ENCODE peak calls at places on chromosomes 6 and 20, in six cellular contexts. J, W, C, H, I and O are unnamed samples.

GRCh38 chr6:5093231-5094015 is 8.3 kb downstream of the PPP1R3G start:
- DNase-seq in J (no peak), W (no peak), C (no peak), H (no peak), I (no peak), O (no peak)

GRCh38 chr6:46440133-46440532 is 51.1 kb downstream of the RCAN2 start:
- DNase-seq in J (no peak), W (no peak), C (no peak), H (no peak), I (no peak), O (no peak)

GRCh38 chr20:47009784-47010183 is 115.1 kb downstream of the EYA2 start:
- DNase-seq in J (no peak), W (no peak), C (no peak), H (no peak), I (no peak), O (no peak)

GRCh38 chr20:18839507-18840247 is 26.1 kb downstream of the SCP2D1 start:
- DNase-seq in J (no peak), W (no peak), C (no peak), H (no peak), I (no peak), O (no peak)

GRCh38 chr6:29958916-29959315 is 16.6 kb downstream of the HLA-A start:
- DNase-seq in J (no peak), W (no peak), C (no peak), H (no peak), I (no peak), O (no peak)

GRCh38 chr6:149371154-149371553 is 28.9 kb upstream of the SUMO4 start:
- DNase-seq in J (no peak), W (no peak), C (no peak), H (no peak), I (no peak), O (no peak)

GRCh38 chr6:56549014-56549413 is 93.7 kb downstream of the DST start:
- DNase-seq in J (no peak), W (no peak), C (no peak), H (no peak), I (no peak), O (no peak)

GRCh38 chr6:151199976-151200375 is 39.8 kb upstream of the AKAP12 start:
- DNase-seq in J (no peak), W (no peak), C (no peak), H (no peak), I (no peak), O (no peak)

GRCh38 chr6:70980800-70981199 is 23.9 kb upstream of the B3GAT2 start:
- DNase-seq in J (no peak), W (no peak), C (no peak), H (no peak), I (no peak), O (no peak)

GRCh38 chr6:15066433-15067337 is 179.2 kb upstream of the JARID2 start:
- DNase-seq in J (no peak), W (no peak), C (peak), H (peak), I (no peak), O (no peak)

GRCh38 chr6:169960003-169960344 is 208.6 kb downstream of the ERMARD start:
- DNase-seq in J (no peak), W (no peak), C (no peak), H (no peak), I (no peak), O (no peak)

GRCh38 chr6:20200761-20201160 is 11.5 kb downstream of the MBOAT1 start:
- DNase-seq in J (no peak), W (no peak), C (no peak), H (no peak), I (peak), O (no peak)

GRCh38 chr6:108518714-108519576 is 41.8 kb upstream of the FOXO3 start:
- DNase-seq in J (no peak), W (peak), C (no peak), H (no peak), I (no peak), O (no peak)

GRCh38 chr6:141303907-141304306 is 828.8 kb upstream of the GJE1 start:
- DNase-seq in J (no peak), W (no peak), C (no peak), H (no peak), I (no peak), O (no peak)

GRCh38 chr6:43491750-43492661 is 14.6 kb downstream of the TJAP1 start:
- DNase-seq in J (no peak), W (no peak), C (peak), H (peak), I (peak), O (no peak)

GRCh38 chr6:84773431-84774173 is 9.2 kb upstream of the TBX18 start:
- DNase-seq in J (no peak), W (peak), C (no peak), H (peak), I (no peak), O (no peak)

GRCh38 chr6:37173573-37174195 is 3.7 kb downstream of the PIM1 start:
- DNase-seq in J (peak), W (no peak), C (peak), H (no peak), I (no peak), O (no peak)

GRCh38 chr6:37171970-37172812 is 2.2 kb downstream of the PIM1 start:
- DNase-seq in J (peak), W (peak), C (peak), H (peak), I (peak), O (peak)

GRCh38 chr6:37174515-37175331 is 4.8 kb downstream of the PIM1 start:
- DNase-seq in J (no peak), W (no peak), C (no peak), H (no peak), I (no peak), O (no peak)

GRCh38 chr6:37174196-37174514 is 4.2 kb downstream of the PIM1 start:
- DNase-seq in J (no peak), W (no peak), C (no peak), H (no peak), I (no peak), O (no peak)

DNA sequence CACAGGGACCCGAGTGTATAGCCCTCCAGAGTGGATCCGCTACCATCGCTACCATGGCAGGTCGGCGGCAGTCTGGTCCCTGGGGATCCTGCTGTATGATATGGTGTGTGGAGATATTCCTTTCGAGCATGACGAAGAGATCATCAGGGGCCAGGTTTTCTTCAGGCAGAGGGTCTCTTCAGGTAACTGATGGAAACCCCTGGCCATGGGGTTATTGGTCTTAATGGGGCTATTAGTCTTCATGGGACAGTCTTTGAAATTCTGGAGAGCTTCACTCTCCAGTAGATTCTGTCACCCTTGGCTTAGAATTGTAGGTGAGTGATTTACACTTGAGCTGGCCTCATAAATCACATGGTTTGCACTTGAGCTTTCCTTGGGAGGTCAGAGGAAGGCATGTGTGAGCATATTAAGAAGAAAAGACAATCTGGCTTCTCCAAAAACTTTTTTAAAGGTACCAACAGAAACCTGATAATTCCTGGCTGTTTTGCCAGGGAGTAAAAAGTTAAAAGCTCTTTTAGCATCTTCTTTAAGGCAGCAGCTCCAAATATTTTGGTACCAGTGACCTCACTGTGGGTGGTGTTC is 3.1 kb downstream of the PIM1 start:
- DNase-seq in J (no peak), W (no peak), C (no peak), H (no peak), I (no peak), O (no peak)
- H3K27ac ChIP-seq in J (peak), W (no peak), C (peak), H (peak), I (no peak), O (no peak)

GRCh38 chr6:96086745-96087144 is 71.0 kb downstream of the FUT9 start:
- DNase-seq in J (no peak), W (no peak), C (no peak), H (no peak), I (no peak), O (no peak)

DNA sequence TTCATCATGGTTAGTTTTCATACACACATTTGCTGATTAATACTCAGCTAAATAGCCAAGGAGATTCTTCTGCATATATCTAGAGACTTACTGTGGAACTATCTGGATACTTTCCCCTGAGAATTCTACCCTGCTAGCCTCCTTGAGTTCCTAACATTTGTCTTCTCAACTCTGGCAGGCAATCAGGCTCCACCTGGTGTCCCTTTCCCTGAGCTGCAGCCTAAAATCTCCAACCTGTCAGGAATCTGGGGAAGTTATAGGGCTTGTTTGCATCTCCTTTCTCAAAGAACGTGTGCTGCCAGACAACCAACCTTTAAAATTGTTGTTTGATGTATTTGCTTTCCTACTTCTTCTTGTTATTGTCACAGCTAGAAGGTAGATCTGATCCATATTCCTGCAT is 73.4 kb downstream of the FUT9 start:
- DNase-seq in J (no peak), W (peak), C (no peak), H (no peak), I (no peak), O (peak)
- H3K27ac ChIP-seq in J (no peak), W (no peak), C (no peak), H (no peak), I (no peak), O (no peak)

DNA sequence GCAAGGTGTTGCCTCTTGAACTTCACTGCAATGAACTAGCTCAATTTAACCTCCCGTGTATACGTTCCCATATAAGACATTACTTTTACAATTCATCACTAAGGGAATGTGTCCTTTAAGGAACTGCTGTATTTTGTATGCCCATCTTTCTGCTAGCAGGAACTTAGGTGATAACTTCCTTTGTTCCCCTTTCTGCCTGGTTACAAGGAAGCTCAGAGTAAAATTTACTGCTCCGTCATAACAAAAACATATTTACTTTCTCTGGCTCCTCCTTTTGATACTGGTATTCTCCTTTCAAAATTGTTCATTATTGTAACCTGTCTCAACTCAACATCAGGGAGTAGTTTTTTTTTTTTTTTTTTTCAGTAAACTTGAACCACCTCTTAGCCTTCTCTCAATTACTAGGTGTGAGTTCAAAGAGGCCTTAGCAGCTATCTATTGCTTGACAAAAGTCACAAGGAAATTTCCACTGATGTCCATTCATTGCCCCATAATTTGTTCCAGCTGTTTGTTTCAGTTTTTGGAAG is 37.1 kb downstream of the RIPOR2 start:
- DNase-seq in J (no peak), W (no peak), C (no peak), H (no peak), I (no peak), O (no peak)
- H3K27ac ChIP-seq in J (peak), W (no peak), C (no peak), H (no peak), I (no peak), O (no peak)

DNA sequence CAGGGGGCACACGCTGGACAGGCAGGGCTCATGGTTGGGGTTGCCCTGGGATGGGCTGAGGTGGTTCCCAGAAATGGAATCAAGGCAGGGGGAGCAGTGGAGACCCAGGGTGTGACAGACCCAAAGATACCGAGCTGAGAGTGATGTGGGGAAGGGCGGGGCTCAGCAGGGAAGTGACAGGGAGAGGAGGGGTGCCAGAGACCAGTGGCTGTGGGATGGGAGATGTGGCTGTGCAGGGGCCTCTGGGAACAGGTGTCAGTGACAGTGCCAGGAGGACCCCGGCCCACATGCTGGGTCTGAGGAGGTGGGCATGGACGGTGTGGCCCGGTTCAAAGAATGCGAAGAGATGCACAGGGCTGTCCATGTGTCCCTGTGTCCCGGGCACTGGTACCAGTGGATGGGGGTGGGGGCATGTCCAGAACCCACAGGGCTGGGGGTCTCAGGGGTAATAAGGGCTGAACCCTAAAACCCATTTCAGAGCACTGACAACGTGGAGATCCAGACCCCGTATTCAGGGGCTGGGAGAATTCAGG is 1.0 kb downstream of the CABLES2 start:
- DNase-seq in J (no peak), W (no peak), C (no peak), H (no peak), I (no peak), O (no peak)
- H3K27ac ChIP-seq in J (peak), W (no peak), C (peak), H (no peak), I (peak), O (no peak)

GRCh38 chr6:52571099-52571755 is 5.6 kb downstream of the TRAM2 start:
- DNase-seq in J (no peak), W (no peak), C (no peak), H (no peak), I (no peak), O (no peak)
- H3K27ac ChIP-seq in J (no peak), W (no peak), C (no peak), H (peak), I (no peak), O (no peak)

DNA sequence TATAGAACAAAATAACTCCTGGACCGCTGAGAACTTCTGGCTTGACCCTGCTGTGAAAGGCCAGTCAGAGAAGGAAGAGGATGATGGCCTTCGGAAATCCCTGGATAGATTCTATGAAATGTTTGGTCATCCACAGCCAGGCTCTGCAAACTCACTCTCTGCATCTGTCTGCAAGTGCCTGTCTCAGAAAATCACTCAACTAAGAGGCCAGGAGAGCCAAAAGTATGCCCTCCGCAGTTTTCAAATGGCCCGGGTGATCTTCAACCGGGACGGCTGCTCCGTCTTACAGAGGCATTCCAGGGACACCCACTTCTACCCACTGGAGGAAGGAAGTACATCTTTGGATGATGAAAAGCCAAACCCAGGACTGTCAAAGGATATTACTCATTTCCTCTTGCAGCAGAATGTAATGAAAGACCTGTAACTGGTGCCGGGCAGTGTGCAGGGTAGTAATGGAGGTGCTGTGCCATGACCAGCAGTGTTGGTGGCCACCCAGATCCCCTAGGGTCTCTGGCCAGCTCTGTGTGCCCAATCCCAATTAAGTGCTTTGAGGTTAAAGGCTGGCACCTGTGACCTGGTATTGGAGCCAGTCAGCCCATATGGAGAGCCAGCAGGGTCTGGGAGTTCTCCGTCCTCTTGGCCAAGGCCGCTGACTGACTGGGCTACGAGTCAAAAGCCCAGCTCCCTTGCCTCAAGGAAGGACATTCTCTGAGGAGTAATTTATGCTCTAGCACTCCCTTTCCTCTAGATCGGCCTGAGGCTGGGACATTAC is 87.1 kb downstream of the TRMT6 start:
- DNase-seq in J (no peak), W (no peak), C (no peak), H (no peak), I (peak), O (no peak)
- H3K27ac ChIP-seq in J (no peak), W (no peak), C (no peak), H (no peak), I (no peak), O (no peak)

DNA sequence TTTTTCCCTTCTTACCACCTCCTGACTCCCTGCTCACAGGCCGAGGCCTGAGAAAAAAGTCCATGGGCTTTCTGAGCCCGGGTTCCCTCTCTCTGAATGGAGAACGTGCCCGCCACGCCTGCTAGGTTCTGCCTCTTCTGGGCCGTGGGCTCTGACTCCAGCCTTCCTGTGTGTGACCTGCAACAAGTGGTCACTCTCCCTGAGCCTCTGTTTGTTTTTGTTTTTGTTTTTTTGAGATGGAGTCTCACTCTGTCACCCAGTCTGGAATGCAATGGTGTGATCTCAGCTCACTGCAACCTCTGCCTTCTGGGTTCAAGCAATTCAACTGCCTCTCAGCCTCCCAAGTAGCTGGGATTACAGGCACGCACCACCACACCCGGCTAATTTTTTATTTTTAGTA is 17.9 kb upstream of the VSTM2L start:
- DNase-seq in J (no peak), W (no peak), C (no peak), H (no peak), I (no peak), O (no peak)
- H3K27ac ChIP-seq in J (no peak), W (no peak), C (no peak), H (no peak), I (no peak), O (no peak)

GRCh38 chr20:16262594-16262993 is 310.7 kb downstream of the KIF16B start:
- DNase-seq in J (no peak), W (no peak), C (no peak), H (no peak), I (no peak), O (no peak)
- H3K27ac ChIP-seq in J (no peak), W (no peak), C (peak), H (no peak), I (no peak), O (no peak)

GRCh38 chr20:19920388-19921138 is 96.6 kb upstream of the NAA20 start:
- DNase-seq in J (no peak), W (no peak), C (no peak), H (no peak), I (no peak), O (no peak)
- H3K27ac ChIP-seq in J (no peak), W (no peak), C (no peak), H (peak), I (no peak), O (no peak)